ENCODE peak calls at places on chromosomes 4 and X, in four cellular contexts. B is activated CD8-positive, alpha-beta T cell treated with anti-CD3 and anti-CD28 coated beads, Interleukin-2, amount 10 ng/mL, durations not matched to agents 7 days and 5 days; H is germinal center; K is NCI-H2081. A is an unnamed sample.

GRCh38 chrX:87572911-87573310 is 55.3 kb downstream of the KLHL4 start:
- DNase-seq in B (no peak), H (no peak), K (no peak), A (no peak)

GRCh38 chr4:188399834-188400233 is 260.6 kb downstream of the TRIML1 start:
- DNase-seq in B (no peak), H (no peak), K (no peak), A (no peak)

GRCh38 chr4:124650614-124651013 is 61.9 kb downstream of the ANKRD50 start:
- DNase-seq in B (no peak), H (no peak), K (no peak), A (no peak)

GRCh38 chrX:135596495-135596894 is 76.0 kb downstream of the INTS6L start:
- DNase-seq in B (peak; percentile 47), H (peak; percentile 10), K (no peak), A (no peak)

GRCh38 chr4:125316781-125317525 is 2.2 kb downstream of the FAT4 start:
- DNase-seq in B (no peak), H (no peak), K (no peak), A (peak; percentile 43)

GRCh38 chrX:120999413-120999812 is 13.9 kb upstream of the CT47A1 start:
- DNase-seq in B (no peak), H (no peak), K (no peak), A (no peak)

GRCh38 chr4:11485926-11486325 is 57.2 kb upstream of the HS3ST1 start:
- DNase-seq in B (no peak), H (no peak), K (no peak), A (no peak)

GRCh38 chr4:125891597-125892258 is 577.0 kb downstream of the FAT4 start:
- DNase-seq in B (no peak), H (no peak), K (no peak), A (no peak)

GRCh38 chr4:182653596-182653995 is 263.6 kb downstream of the DCTD start:
- DNase-seq in B (no peak), H (no peak), K (peak; percentile 28), A (no peak)